ENCODE peak calls at places on chromosomes 5 and 9, in ten cellular contexts. N is suprapubic skin, G is stomach, J is GM23338, R is SK-N-SH, E is prostate gland, Z is spleen, B is HepG2, D is transverse colon, W is HCT116. X is an unnamed sample.

GRCh38 chr5:87210743-87211142 is 56.9 kb upstream of the RASA1 start:
- DNase-seq in G (no peak), N (no peak), J (no peak), E (peak; percentile 51), B (no peak), W (peak; percentile 15), R (no peak), D (no peak), Z (no peak), X (no peak)

GRCh38 chr9:77433675-77434445 is 214.3 kb downstream of the GNA14 start:
- DNase-seq in J (peak; percentile 88), D (peak; percentile 55), E (peak; percentile 58), B (peak; percentile 48), G (peak; percentile 61), N (no peak), R (peak; percentile 85), W (peak; percentile 33), Z (no peak), X (no peak)

GRCh38 chr5:35781181-35781580 is 75.5 kb upstream of the IL7R start:
- DNase-seq in J (no peak), R (no peak), N (no peak), Z (no peak), D (no peak), G (no peak), W (no peak), E (no peak), B (no peak), X (no peak)

GRCh38 chr9:101028346-101029299 is at the start of gene PLPPR1:
- DNase-seq in W (no peak), Z (peak; percentile 66), D (peak; percentile 54), G (peak; percentile 51), N (no peak), B (peak; percentile 89), E (peak; percentile 57), R (peak; percentile 78), J (peak; percentile 84), X (no peak)

GRCh38 chr5:142697846-142698245 is 12.0 kb upstream of the FGF1 start:
- DNase-seq in W (no peak), D (no peak), Z (no peak), G (no peak), R (no peak), N (no peak), J (no peak), E (no peak), B (no peak), X (no peak)

GRCh38 chr9:75889977-75890540 is 414 bp upstream of the PCSK5 start:
- DNase-seq in J (peak; percentile 33), E (peak; percentile 33), R (peak; percentile 7), W (no peak), D (peak; percentile 60), Z (no peak), G (peak; percentile 28), B (no peak), N (no peak), X (no peak)

GRCh38 chr5:80408475-80408875 is 611 bp downstream of the ZFYVE16 start:
- DNase-seq in W (no peak), R (peak; percentile 81), B (peak; percentile 68), D (peak; percentile 69), J (no peak), G (peak; percentile 50), Z (no peak), N (peak; percentile 85), E (no peak), X (no peak)

GRCh38 chr5:122126177-122126701 is 3.1 kb upstream of the ZNF474 start:
- DNase-seq in W (no peak), D (no peak), R (no peak), G (no peak), Z (no peak), E (no peak), J (peak; percentile 13), N (no peak), B (no peak), X (no peak)

GRCh38 chr9:134127065-134127580 is 8.8 kb upstream of the WDR5 start:
- DNase-seq in R (no peak), E (no peak), J (no peak), G (no peak), N (no peak), D (no peak), W (no peak), B (no peak), Z (no peak), X (no peak)

GRCh38 chr9:28976684-28977083 is 1403.4 kb upstream of the C9orf72 start:
- DNase-seq in Z (no peak), R (no peak), W (no peak), B (no peak), D (no peak), J (no peak), G (no peak), N (no peak), E (no peak), X (no peak)

GRCh38 chr5:179468696-179469095 is 81.7 kb upstream of the RUFY1 start:
- DNase-seq in Z (no peak), N (no peak), J (no peak), G (no peak), R (no peak), B (no peak), D (no peak), E (no peak), W (no peak), X (no peak)

GRCh38 chr5:179475211-179475840 is 75.0 kb upstream of the RUFY1 start:
- DNase-seq in N (no peak), Z (peak; percentile 76), R (no peak), B (no peak), G (no peak), E (no peak), W (no peak), D (no peak), J (peak; percentile 10), X (no peak)

GRCh38 chr5:179470191-179470590 is 80.2 kb upstream of the RUFY1 start:
- DNase-seq in B (no peak), J (no peak), G (no peak), N (no peak), Z (no peak), E (no peak), W (no peak), R (no peak), D (no peak), X (no peak)

GRCh38 chr5:179475956-179476355 is 74.4 kb upstream of the RUFY1 start:
- DNase-seq in R (no peak), W (no peak), N (no peak), D (no peak), B (no peak), E (no peak), J (no peak), G (no peak), Z (peak; percentile 28), X (no peak)

DNA sequence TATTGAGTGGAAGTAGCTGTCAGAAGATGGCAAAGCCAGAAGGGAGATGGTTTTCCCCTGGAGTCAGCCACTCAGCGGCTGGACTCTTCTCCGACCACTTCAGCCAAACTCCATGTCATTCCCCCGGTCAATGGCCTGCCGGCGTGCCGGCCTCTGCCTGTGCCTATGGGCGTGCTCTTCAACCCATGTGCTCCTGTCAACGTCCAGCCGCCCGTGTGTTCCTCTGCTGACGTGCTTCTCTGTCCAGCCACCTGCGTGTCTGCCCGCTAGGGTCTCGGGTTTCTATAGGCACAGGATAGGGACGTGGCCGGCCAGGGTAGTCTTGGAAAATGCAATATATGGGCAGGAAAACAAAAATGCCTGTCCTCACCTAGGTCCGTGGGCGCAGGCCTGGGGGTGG is 77.7 kb upstream of the RUFY1 start:
- DNase-seq in D (no peak), W (no peak), E (no peak), J (no peak), R (no peak), G (no peak), Z (no peak), B (no peak), N (no peak), X (no peak)
- H3K4me1 ChIP-seq in D (no peaks in the 10 kb centered on the region), W (no peaks in the 10 kb centered on the region), E (no peaks in the 10 kb centered on the region), J (no peaks in the 10 kb centered on the region), R (no peaks in the 10 kb centered on the region), G (no peaks in the 10 kb centered on the region), Z (peaks cover 10% of the 10 kb centered on the region), B (no peaks in the 10 kb centered on the region), N (no peaks in the 10 kb centered on the region), X (no peaks in the 10 kb centered on the region)

GRCh38 chr9:38284768-38285080 is 107.8 kb upstream of the ALDH1B1 start:
- DNase-seq in D (no peak), Z (no peak), E (no peak), N (no peak), J (peak; percentile 63), W (no peak), G (no peak), B (no peak), R (peak; percentile 48), X (no peak)
- H3K4me3 ChIP-seq in D (no peak overlapping the region), Z (no peak overlapping the region), E (no peak overlapping the region), N (no peak overlapping the region), J (peak overlapping the region; percentile 21), W (no peak overlapping the region), G (no peak overlapping the region), B (no peak overlapping the region), R (no peak overlapping the region), X (no peak overlapping the region)

GRCh38 chr5:177426566-177427210 is at the start of gene GRK6:
- DNase-seq in W (no peak), G (peak; percentile 57), E (peak; percentile 21), D (peak; percentile 78), N (no peak), Z (peak; percentile 96), R (peak; percentile 70), B (no peak), J (peak; percentile 73), X (no peak)
- TF ChIP-seq POLR2AphosphoS5 in W (peak; percentile 10), G (no peak), E (no peak), D (no peak), N (no peak), Z (peak; percentile 70), R (no peak), B (no peak), J (no peak), X (no peak)

GRCh38 chr9:121752929-121753328 is 101.5 kb downstream of the DAB2IP start:
- DNase-seq in Z (no peak), W (no peak), E (no peak), J (no peak), G (no peak), D (no peak), R (no peak), B (no peak), N (no peak), X (no peak)

GRCh38 chr9:121753802-121754654 is 102.6 kb downstream of the DAB2IP start:
- DNase-seq in J (no peak), G (no peak), B (no peak), D (no peak), N (no peak), Z (peak; percentile 86), E (no peak), W (no peak), R (no peak), X (no peak)

GRCh38 chr9:121750715-121751623 is 99.5 kb downstream of the DAB2IP start:
- DNase-seq in B (peak; percentile 93), W (peak; percentile 57), Z (no peak), D (no peak), N (no peak), R (peak; percentile 55), G (peak; percentile 74), J (no peak), E (peak; percentile 52), X (no peak)

GRCh38 chr9:121750259-121750714 is 98.9 kb downstream of the DAB2IP start:
- DNase-seq in J (no peak), Z (no peak), N (no peak), B (no peak), D (no peak), R (no peak), G (peak; percentile 65), W (no peak), E (no peak), X (no peak)

GRCh38 chr9:121751686-121752445 is 100.4 kb downstream of the DAB2IP start:
- DNase-seq in R (no peak), N (no peak), J (no peak), D (no peak), Z (no peak), E (no peak), G (no peak), B (no peak), W (no peak), X (no peak)
- H3K4me1 ChIP-seq in R (peaks cover 5% of the 10 kb centered on the region), N (peaks cover 74% of the 10 kb centered on the region), J (no peaks in the 10 kb centered on the region), D (peaks cover 23% of the 10 kb centered on the region), Z (peaks cover 94% of the 10 kb centered on the region), E (peaks cover 5% of the 10 kb centered on the region), G (peaks cover 88% of the 10 kb centered on the region), B (peaks cover 62% of the 10 kb centered on the region), W (peaks cover 48% of the 10 kb centered on the region), X (peaks cover 26% of the 10 kb centered on the region)

X was measured in Panc1.